ENCODE peak calls at places on chromosomes 2 and 18, in eight cellular contexts. One of them, this sample, is unnamed.

GRCh38 chr2:155424518-155424917 is 726.0 kb downstream of the KCNJ3 start:
- DNase-seq in OCI-LY7: no peak
- DNase-seq in HCT116: no peak
- DNase-seq in A549: no peak
- DNase-seq in hepatocyte: no peak
- DNase-seq in mesenchymal stem cell: no peak
- DNase-seq in tibial nerve: no peak
- DNase-seq in cardiac muscle cell: no peak
- DNase-seq in this sample: no peak

GRCh38 chr2:126950499-126950898 is 51.8 kb downstream of the TEX51 start:
- DNase-seq in OCI-LY7: no peak
- DNase-seq in HCT116: no peak
- DNase-seq in A549: no peak
- DNase-seq in hepatocyte: no peak
- DNase-seq in mesenchymal stem cell: no peak
- DNase-seq in tibial nerve: no peak
- DNase-seq in cardiac muscle cell: no peak
- DNase-seq in this sample: no peak

GRCh38 chr2:9975805-9976447 is 24.4 kb downstream of the GRHL1 start:
- DNase-seq in OCI-LY7: no peak
- DNase-seq in HCT116: peak
- DNase-seq in A549: peak
- DNase-seq in hepatocyte: peak
- DNase-seq in mesenchymal stem cell: peak
- DNase-seq in tibial nerve: peak
- DNase-seq in cardiac muscle cell: peak
- DNase-seq in this sample: peak

GRCh38 chr18:24846133-24846532 is 385.7 kb downstream of the HRH4 start:
- DNase-seq in OCI-LY7: peak
- DNase-seq in HCT116: no peak
- DNase-seq in A549: no peak
- DNase-seq in hepatocyte: no peak
- DNase-seq in mesenchymal stem cell: no peak
- DNase-seq in tibial nerve: no peak
- DNase-seq in cardiac muscle cell: no peak
- DNase-seq in this sample: no peak

GRCh38 chr18:62586781-62587487 is 64.1 kb downstream of the ZCCHC2 start:
- DNase-seq in OCI-LY7: no peak
- DNase-seq in HCT116: no peak
- DNase-seq in A549: no peak
- DNase-seq in hepatocyte: no peak
- DNase-seq in mesenchymal stem cell: no peak
- DNase-seq in tibial nerve: no peak
- DNase-seq in cardiac muscle cell: no peak
- DNase-seq in this sample: no peak

GRCh38 chr2:9021563-9022211 is 18.2 kb upstream of the MBOAT2 start:
- DNase-seq in OCI-LY7: no peak
- DNase-seq in HCT116: no peak
- DNase-seq in A549: no peak
- DNase-seq in hepatocyte: no peak
- DNase-seq in mesenchymal stem cell: no peak
- DNase-seq in tibial nerve: no peak
- DNase-seq in cardiac muscle cell: no peak
- DNase-seq in this sample: no peak

GRCh38 chr2:61454383-61454782 is 16.5 kb downstream of the USP34 start:
- DNase-seq in OCI-LY7: no peak
- DNase-seq in HCT116: no peak
- DNase-seq in A549: no peak
- DNase-seq in hepatocyte: no peak
- DNase-seq in mesenchymal stem cell: no peak
- DNase-seq in tibial nerve: no peak
- DNase-seq in cardiac muscle cell: no peak
- DNase-seq in this sample: no peak

GRCh38 chr2:182372661-182373060 is 54.2 kb downstream of the PDE1A start:
- DNase-seq in OCI-LY7: no peak
- DNase-seq in HCT116: peak
- DNase-seq in A549: peak
- DNase-seq in hepatocyte: peak
- DNase-seq in mesenchymal stem cell: peak
- DNase-seq in tibial nerve: peak
- DNase-seq in cardiac muscle cell: peak
- DNase-seq in this sample: peak

GRCh38 chr2:55365303-55365702 is 54.4 kb downstream of the CCDC88A start:
- DNase-seq in OCI-LY7: peak
- DNase-seq in HCT116: no peak
- DNase-seq in A549: no peak
- DNase-seq in hepatocyte: no peak
- DNase-seq in mesenchymal stem cell: no peak
- DNase-seq in tibial nerve: no peak
- DNase-seq in cardiac muscle cell: no peak
- DNase-seq in this sample: no peak

GRCh38 chr2:176212276-176212675 is 23.8 kb downstream of the HOXD1 start:
- DNase-seq in OCI-LY7: no peak
- DNase-seq in HCT116: no peak
- DNase-seq in A549: no peak
- DNase-seq in hepatocyte: no peak
- DNase-seq in mesenchymal stem cell: no peak
- DNase-seq in tibial nerve: no peak
- DNase-seq in cardiac muscle cell: no peak
- DNase-seq in this sample: no peak

GRCh38 chr18:66226782-66227181 is 377.1 kb downstream of the CDH19 start:
- DNase-seq in OCI-LY7: no peak
- DNase-seq in HCT116: no peak
- DNase-seq in A549: no peak
- DNase-seq in hepatocyte: no peak
- DNase-seq in mesenchymal stem cell: no peak
- DNase-seq in tibial nerve: no peak
- DNase-seq in cardiac muscle cell: no peak
- DNase-seq in this sample: no peak

GRCh38 chr2:176491172-176491904 is 222.1 kb downstream of the MTX2 start:
- DNase-seq in OCI-LY7: peak
- DNase-seq in HCT116: no peak
- DNase-seq in A549: no peak
- DNase-seq in hepatocyte: peak
- DNase-seq in mesenchymal stem cell: peak
- DNase-seq in tibial nerve: peak
- DNase-seq in cardiac muscle cell: peak
- DNase-seq in this sample: peak

DNA sequence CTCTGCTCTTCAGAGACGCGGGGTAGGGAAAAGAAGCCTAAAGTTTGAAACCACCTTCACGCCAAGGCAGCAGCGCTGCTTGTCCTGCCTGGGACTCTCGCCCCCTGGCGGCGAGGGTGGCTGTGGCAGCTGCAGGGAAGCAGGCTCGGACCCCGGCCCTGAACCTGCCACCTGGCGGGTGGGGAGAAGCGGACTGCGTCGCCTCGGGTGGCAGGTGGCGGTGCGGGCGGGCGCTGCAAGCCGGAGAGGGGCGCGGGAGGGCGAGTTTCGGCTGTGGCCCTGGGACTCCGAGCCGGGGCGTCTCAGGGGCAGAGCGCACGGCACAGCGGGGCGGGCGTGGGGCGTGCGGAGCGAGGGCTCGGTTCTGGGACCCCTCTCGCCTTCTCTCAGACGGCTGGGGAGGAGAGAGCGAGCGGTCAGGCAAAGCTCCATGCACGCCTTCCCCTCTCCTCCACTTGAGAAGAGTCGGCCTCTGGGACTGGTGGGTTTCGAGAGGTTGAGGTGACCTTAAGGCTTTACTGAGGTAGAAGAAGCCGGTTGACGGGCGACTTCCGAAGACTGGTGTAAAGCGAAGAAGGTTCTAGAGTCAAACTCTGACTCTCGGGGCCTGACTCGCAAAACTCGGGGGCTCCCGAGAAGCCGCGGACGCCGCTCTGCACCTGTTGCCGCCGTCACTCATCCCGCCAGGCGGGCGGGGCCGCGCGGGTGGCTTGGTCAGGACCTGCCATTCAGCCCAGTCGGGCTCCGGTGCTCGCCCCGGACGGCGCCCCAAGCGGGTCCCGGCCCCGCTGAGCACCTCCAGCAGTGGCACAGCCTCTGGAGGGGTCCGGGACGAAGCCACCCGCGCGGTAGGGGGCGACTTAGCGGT is 1.1 kb upstream of the BOLL start:
- DNase-seq in OCI-LY7: no peak
- DNase-seq in HCT116: no peak
- DNase-seq in A549: peak
- DNase-seq in hepatocyte: peak
- DNase-seq in mesenchymal stem cell: no peak
- DNase-seq in tibial nerve: no peak
- DNase-seq in cardiac muscle cell: no peak
- DNase-seq in this sample: no peak
- H3K4me3 ChIP-seq in OCI-LY7: no peak
- H3K4me3 ChIP-seq in HCT116: no peak
- H3K4me3 ChIP-seq in A549: peak
- H3K4me3 ChIP-seq in hepatocyte: peak
- H3K4me3 ChIP-seq in mesenchymal stem cell: peak
- H3K4me3 ChIP-seq in tibial nerve: peak
- H3K4me3 ChIP-seq in cardiac muscle cell: peak
- H3K4me3 ChIP-seq in this sample: no peak

GRCh38 chr2:38444247-38444646 is 67.2 kb upstream of the ATL2 start:
- DNase-seq in OCI-LY7: no peak
- DNase-seq in HCT116: peak
- DNase-seq in A549: no peak
- DNase-seq in hepatocyte: no peak
- DNase-seq in mesenchymal stem cell: peak
- DNase-seq in tibial nerve: no peak
- DNase-seq in cardiac muscle cell: peak
- DNase-seq in this sample: peak
- H3K4me3 ChIP-seq in OCI-LY7: no peak
- H3K4me3 ChIP-seq in HCT116: no peak
- H3K4me3 ChIP-seq in A549: no peak
- H3K4me3 ChIP-seq in hepatocyte: no peak
- H3K4me3 ChIP-seq in mesenchymal stem cell: no peak
- H3K4me3 ChIP-seq in tibial nerve: no peak
- H3K4me3 ChIP-seq in cardiac muscle cell: no peak
- H3K4me3 ChIP-seq in this sample: no peak

GRCh38 chr2:115084446-115084845 is 642.0 kb downstream of the DPP10 start:
- DNase-seq in OCI-LY7: no peak
- DNase-seq in HCT116: no peak
- DNase-seq in A549: no peak
- DNase-seq in hepatocyte: no peak
- DNase-seq in mesenchymal stem cell: no peak
- DNase-seq in tibial nerve: no peak
- DNase-seq in cardiac muscle cell: no peak
- DNase-seq in this sample: no peak

GRCh38 chr2:115077594-115077993 is 635.2 kb downstream of the DPP10 start:
- DNase-seq in OCI-LY7: no peak
- DNase-seq in HCT116: no peak
- DNase-seq in A549: no peak
- DNase-seq in hepatocyte: no peak
- DNase-seq in mesenchymal stem cell: no peak
- DNase-seq in tibial nerve: no peak
- DNase-seq in cardiac muscle cell: no peak
- DNase-seq in this sample: no peak

GRCh38 chr2:115083711-115084110 is 641.3 kb downstream of the DPP10 start:
- DNase-seq in OCI-LY7: no peak
- DNase-seq in HCT116: no peak
- DNase-seq in A549: no peak
- DNase-seq in hepatocyte: no peak
- DNase-seq in mesenchymal stem cell: no peak
- DNase-seq in tibial nerve: no peak
- DNase-seq in cardiac muscle cell: no peak
- DNase-seq in this sample: no peak

DNA sequence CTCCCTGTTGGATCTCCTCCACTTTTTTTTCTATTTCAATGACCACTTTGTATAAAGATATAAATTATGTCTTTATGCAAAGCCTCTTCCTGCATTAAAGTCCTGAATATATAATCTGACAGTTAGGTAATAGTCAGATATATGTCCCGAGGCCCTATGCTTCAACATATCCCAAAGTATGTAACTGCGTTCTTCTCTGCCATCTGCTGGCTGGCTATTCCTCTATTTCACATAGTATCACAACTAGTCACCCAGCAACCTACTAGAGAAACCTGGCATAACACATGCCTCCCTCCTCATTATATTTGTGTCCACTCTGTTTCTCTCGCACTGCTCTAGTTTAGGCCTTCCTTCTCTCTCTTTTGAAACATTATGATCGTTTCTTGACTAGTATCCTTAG is 640.8 kb downstream of the DPP10 start:
- DNase-seq in OCI-LY7: no peak
- DNase-seq in HCT116: no peak
- DNase-seq in A549: no peak
- DNase-seq in hepatocyte: peak
- DNase-seq in mesenchymal stem cell: no peak
- DNase-seq in tibial nerve: no peak
- DNase-seq in cardiac muscle cell: no peak
- DNase-seq in this sample: no peak
- H3K4me3 ChIP-seq in OCI-LY7: no peak
- H3K4me3 ChIP-seq in HCT116: no peak
- H3K4me3 ChIP-seq in A549: no peak
- H3K4me3 ChIP-seq in hepatocyte: no peak
- H3K4me3 ChIP-seq in mesenchymal stem cell: no peak
- H3K4me3 ChIP-seq in tibial nerve: no peak
- H3K4me3 ChIP-seq in cardiac muscle cell: no peak
- H3K4me3 ChIP-seq in this sample: no peak

GRCh38 chr2:26509141-26509540 is 31.2 kb upstream of the OTOF start:
- DNase-seq in OCI-LY7: no peak
- DNase-seq in HCT116: no peak
- DNase-seq in A549: no peak
- DNase-seq in hepatocyte: no peak
- DNase-seq in mesenchymal stem cell: no peak
- DNase-seq in tibial nerve: no peak
- DNase-seq in cardiac muscle cell: no peak
- DNase-seq in this sample: no peak

GRCh38 chr2:26500406-26500805 is 22.5 kb upstream of the OTOF start:
- DNase-seq in OCI-LY7: no peak
- DNase-seq in HCT116: no peak
- DNase-seq in A549: no peak
- DNase-seq in hepatocyte: no peak
- DNase-seq in mesenchymal stem cell: no peak
- DNase-seq in tibial nerve: no peak
- DNase-seq in cardiac muscle cell: no peak
- DNase-seq in this sample: no peak

GRCh38 chr2:26506279-26506678 is 28.4 kb upstream of the OTOF start:
- DNase-seq in OCI-LY7: no peak
- DNase-seq in HCT116: no peak
- DNase-seq in A549: no peak
- DNase-seq in hepatocyte: no peak
- DNase-seq in mesenchymal stem cell: no peak
- DNase-seq in tibial nerve: no peak
- DNase-seq in cardiac muscle cell: no peak
- DNase-seq in this sample: no peak

GRCh38 chr2:26503238-26503880 is 25.4 kb upstream of the OTOF start:
- DNase-seq in OCI-LY7: peak
- DNase-seq in HCT116: peak
- DNase-seq in A549: peak
- DNase-seq in hepatocyte: peak
- DNase-seq in mesenchymal stem cell: peak
- DNase-seq in tibial nerve: peak
- DNase-seq in cardiac muscle cell: peak
- DNase-seq in this sample: peak

DNA sequence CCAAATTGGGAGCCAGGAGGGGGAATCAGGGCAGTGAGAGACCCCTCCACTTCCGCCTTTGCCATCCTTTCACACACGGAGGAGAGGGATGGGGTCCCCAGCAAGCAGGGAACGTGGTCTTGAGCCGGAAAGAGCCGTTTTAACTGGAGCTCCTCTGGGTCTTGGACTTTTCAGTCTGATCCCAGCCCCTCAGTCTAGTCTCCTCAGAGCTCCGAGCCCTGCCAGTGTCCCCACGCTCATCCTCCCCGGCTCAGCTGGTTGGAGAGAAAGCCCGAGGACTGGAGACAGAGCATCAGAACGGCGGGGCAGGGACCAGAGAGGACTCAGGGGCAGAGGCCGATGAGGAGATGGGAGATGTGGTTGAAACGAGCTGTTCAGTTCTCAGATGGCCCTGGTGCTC is 26.1 kb upstream of the OTOF start:
- DNase-seq in OCI-LY7: no peak
- DNase-seq in HCT116: no peak
- DNase-seq in A549: no peak
- DNase-seq in hepatocyte: no peak
- DNase-seq in mesenchymal stem cell: no peak
- DNase-seq in tibial nerve: no peak
- DNase-seq in cardiac muscle cell: no peak
- DNase-seq in this sample: no peak
- H3K4me3 ChIP-seq in OCI-LY7: peak
- H3K4me3 ChIP-seq in HCT116: peak
- H3K4me3 ChIP-seq in A549: peak
- H3K4me3 ChIP-seq in hepatocyte: no peak
- H3K4me3 ChIP-seq in mesenchymal stem cell: peak
- H3K4me3 ChIP-seq in tibial nerve: no peak
- H3K4me3 ChIP-seq in cardiac muscle cell: peak
- H3K4me3 ChIP-seq in this sample: peak

This sample was measured in fibroblast of villous mesenchyme.